ENCODE peak calls at places on chromosomes 5 and 9, in ten cellular contexts. C, S, T, W, Q, Y, H, I, O and N are unnamed samples.

GRCh38 chr9:89421595-89421994 is 76.3 kb downstream of the SEMA4D start:
- DNase-seq in O (no peak), W (peak; percentile 77), Q (no peak), I (no peak), Y (no peak), S (no peak), T (no peak), H (no peak), C (no peak), N (no peak)

GRCh38 chr9:130940023-130940549 is 1.0 kb upstream of the FIBCD1 start:
- DNase-seq in S (no peak), H (no peak), C (no peak), O (no peak), T (no peak), W (no peak), Q (no peak), Y (no peak), I (no peak), N (no peak)

GRCh38 chr9:34809504-34810186 is 99.7 kb upstream of the CCL21 start:
- DNase-seq in Q (no peak), T (peak; percentile 8), O (no peak), I (no peak), Y (no peak), S (no peak), W (peak; percentile 0), C (no peak), H (no peak), N (peak; percentile 43)

GRCh38 chr5:170633235-170634041 is 129.6 kb downstream of the KCNIP1 start:
- DNase-seq in H (peak; percentile 27), O (peak; percentile 82), S (no peak), T (peak; percentile 69), I (peak; percentile 78), Y (peak; percentile 24), W (peak; percentile 65), C (no peak), Q (peak; percentile 86), N (peak; percentile 76)

GRCh38 chr9:129479217-129480011 is 141.5 kb downstream of the C9orf50 start:
- DNase-seq in H (peak; percentile 49), S (no peak), C (no peak), I (no peak), W (no peak), T (no peak), Y (no peak), O (no peak), Q (no peak), N (no peak)

GRCh38 chr9:18684608-18685317 is 210.8 kb downstream of the ADAMTSL1 start:
- DNase-seq in Y (no peak), I (no peak), Q (peak; percentile 79), S (no peak), O (no peak), H (no peak), T (no peak), W (no peak), C (no peak), N (no peak)

GRCh38 chr9:37952731-37953130 is 48.8 kb upstream of the SLC25A51 start:
- DNase-seq in C (no peak), I (no peak), H (no peak), W (peak; percentile 96), S (no peak), Y (no peak), O (no peak), T (peak; percentile 77), Q (no peak), N (no peak)

GRCh38 chr5:32276173-32276853 is 36.4 kb downstream of the MTMR12 start:
- DNase-seq in C (no peak), H (peak; percentile 23), W (peak; percentile 47), I (no peak), T (peak; percentile 22), Q (no peak), Y (no peak), S (no peak), O (no peak), N (no peak)

GRCh38 chr5:1255081-1255561 is 29.9 kb downstream of the SLC6A18 start:
- DNase-seq in W (no peak), T (no peak), C (no peak), S (no peak), I (no peak), O (no peak), H (no peak), Y (no peak), Q (no peak), N (no peak)

GRCh38 chr5:169157064-169157463 is 143.9 kb downstream of the SLIT3 start:
- DNase-seq in H (no peak), Q (no peak), W (no peak), O (no peak), T (peak; percentile 83), Y (no peak), S (no peak), I (no peak), C (no peak), N (no peak)

GRCh38 chr9:18379073-18379811 is 94.7 kb upstream of the ADAMTSL1 start:
- DNase-seq in I (no peak), O (no peak), H (no peak), Y (no peak), C (no peak), T (peak; percentile 48), S (no peak), Q (no peak), W (peak; percentile 97), N (no peak)

GRCh38 chr5:145531038-145531734 is 304.0 kb downstream of the PRELID2 start:
- DNase-seq in S (no peak), C (no peak), Y (no peak), T (peak; percentile 48), Q (no peak), I (peak; percentile 6), H (no peak), W (peak; percentile 83), O (no peak), N (peak; percentile 34)

GRCh38 chr5:52657231-52657645 is 130.5 kb upstream of the ITGA1 start:
- DNase-seq in Y (no peak), S (no peak), W (peak; percentile 58), Q (no peak), T (peak; percentile 48), O (no peak), H (peak; percentile 18), C (no peak), I (no peak), N (no peak)

GRCh38 chr5:17355585-17356346 is 138.3 kb downstream of the BASP1 start:
- DNase-seq in Q (no peak), T (peak; percentile 56), H (no peak), S (no peak), W (peak; percentile 92), I (no peak), Y (no peak), C (no peak), O (no peak), N (no peak)

DNA sequence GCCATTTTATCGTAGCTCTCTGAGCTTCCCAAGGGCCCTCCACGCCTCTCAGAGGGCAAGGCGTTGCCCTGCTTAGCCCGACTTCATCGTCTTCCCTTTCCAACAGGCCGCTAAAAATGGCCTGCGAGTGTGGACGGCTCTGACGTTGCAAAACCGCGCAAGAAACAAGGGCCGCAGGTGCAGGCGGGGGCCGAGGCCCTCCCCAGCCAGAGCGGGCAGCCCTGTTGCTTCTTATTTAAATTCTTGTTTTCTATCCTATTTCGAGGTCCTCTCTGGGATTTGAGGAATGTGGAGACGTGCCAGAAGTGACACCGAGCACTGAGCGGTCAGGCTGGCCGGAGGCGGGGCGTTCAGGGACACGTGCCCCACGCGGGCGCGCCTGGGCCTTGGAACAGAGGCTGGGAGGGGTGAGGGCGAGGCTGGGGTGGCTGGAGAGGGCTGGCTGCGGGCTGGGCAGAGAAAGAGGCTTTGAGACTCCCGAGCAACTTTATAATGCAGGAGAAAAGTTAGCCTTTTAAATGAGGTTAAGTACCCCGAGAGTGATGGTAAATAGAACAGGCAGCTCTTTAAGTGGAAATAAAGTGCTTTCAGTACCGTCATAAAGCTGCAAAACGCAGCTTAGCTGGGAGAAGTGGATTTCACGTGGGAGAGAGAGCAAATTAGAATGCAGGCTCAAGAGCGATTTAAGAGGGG is 243.6 kb downstream of the AUH start:
- DNase-seq in Q (peak; percentile 92), S (no peak), C (peak; percentile 88), Y (peak; percentile 84), I (peak; percentile 87), W (peak; percentile 82), O (peak; percentile 87), T (no peak), H (no peak), N (peak; percentile 75)
- TF ChIP-seq POLR2A in Q (no peak), S (no peak), C (peak; percentile 27), Y (peak; percentile 70), I (no peak), W (no peak), O (peak; percentile 66), T (no peak), H (no peak), N (peak; percentile 41)

GRCh38 chr9:16496908-16497307 is 373.6 kb downstream of the BNC2 start:
- DNase-seq in Q (no peak), T (no peak), S (no peak), W (no peak), O (no peak), Y (no peak), H (no peak), I (no peak), C (no peak), N (no peak)

GRCh38 chr9:16505159-16505558 is 365.3 kb downstream of the BNC2 start:
- DNase-seq in Y (no peak), T (peak; percentile 44), W (peak; percentile 80), I (no peak), Q (no peak), S (no peak), O (no peak), H (no peak), C (no peak), N (no peak)

GRCh38 chr9:16499866-16500265 is 370.6 kb downstream of the BNC2 start:
- DNase-seq in I (no peak), C (no peak), T (no peak), S (no peak), O (no peak), W (no peak), Y (no peak), Q (no peak), H (no peak), N (no peak)

GRCh38 chr9:16501726-16502125 is 368.7 kb downstream of the BNC2 start:
- DNase-seq in Y (no peak), T (no peak), W (peak; percentile 25), O (no peak), S (no peak), Q (no peak), I (no peak), H (no peak), C (no peak), N (no peak)

GRCh38 chr9:16501098-16501663 is 369.3 kb downstream of the BNC2 start:
- DNase-seq in S (no peak), T (no peak), Y (no peak), C (no peak), Q (no peak), I (no peak), H (no peak), W (peak; percentile 77), O (no peak), N (no peak)
- H3K27ac ChIP-seq in S (no peak overlapping the region), T (peak overlapping the region; percentile 6), Y (no peak overlapping the region), C (no peak overlapping the region), Q (no peak overlapping the region), I (no peak overlapping the region), H (no peak overlapping the region), W (no peak overlapping the region), O (no peak overlapping the region), N (no peak overlapping the region)

GRCh38 chr9:11319477-11320060 is 706.8 kb upstream of the PTPRD start:
- DNase-seq in Y (no peak), H (no peak), S (no peak), C (no peak), T (peak; percentile 10), I (no peak), O (no peak), W (no peak), Q (no peak), N (no peak)
- TF ChIP-seq CTCF in Y (no peak), H (peak; percentile 20), S (no peak), C (no peak), T (no peak), I (peak; percentile 17), O (no peak), W (no peak), Q (no peak), N (peak; percentile 55)

GRCh38 chr9:93451762-93452709 is 551 bp downstream of the FAM120A start:
- DNase-seq in I (peak; percentile 52), H (peak; percentile 16), S (no peak), O (peak; percentile 34), Y (peak; percentile 27), W (peak; percentile 33), Q (peak; percentile 78), T (peak; percentile 62), C (peak; percentile 77), N (peak; percentile 70)
- TF ChIP-seq POLR2A in I (no peak), H (no peak), S (no peak), O (no peak), Y (no peak), W (no peak), Q (no peak), T (no peak), C (no peak), N (peak; percentile 28)